ENCODE peak calls at places on chromosomes 7 and 10, in six cellular contexts. S is H9, U is left lung, Y is IMR-90, Z is colonic mucosa, D is PC-3. C is an unnamed sample. For H3K9me3 and H3K27me3, the result is how much of the 10 kb centered on the place peaks cover.

GRCh38 chr10:70378122-70378521 is 4.3 kb downstream of the LRRC20 start:
- DNase-seq in S (no peak), U (peak), Y (peak), Z (no peak), D (peak), C (no peak)

GRCh38 chr10:97788552-97789442 is 17.0 kb upstream of the SFRP5 start:
- DNase-seq in S (no peak), U (peak), Y (no peak), Z (peak), D (no peak), C (no peak)

GRCh38 chr10:92901819-92902234 is 53.5 kb downstream of the EXOC6 start:
- DNase-seq in S (no peak), U (no peak), Y (no peak), Z (no peak), D (no peak), C (no peak)

GRCh38 chr10:18229839-18230238 is 89.6 kb downstream of the CACNB2 start:
- DNase-seq in S (no peak), U (no peak), Y (peak), Z (no peak), D (peak), C (no peak)

GRCh38 chr7:158393926-158394625 is 193.5 kb downstream of the PTPRN2 start:
- DNase-seq in S (no peak), U (no peak), Y (no peak), Z (no peak), D (no peak), C (no peak)

GRCh38 chr7:133253522-133253882 is 624 bp downstream of the EXOC4 start:
- DNase-seq in S (no peak), U (no peak), Y (peak), Z (peak), D (no peak), C (no peak)

GRCh38 chr7:151680810-151681209 is 161.1 kb upstream of the RHEB start:
- DNase-seq in S (no peak), U (no peak), Y (peak), Z (no peak), D (no peak), C (no peak)

GRCh38 chr10:70523549-70523948 is 45.0 kb downstream of the PALD1 start:
- DNase-seq in S (no peak), U (no peak), Y (no peak), Z (no peak), D (no peak), C (no peak)

GRCh38 chr7:39709768-39710291 is 86.5 kb downstream of the RALA start:
- DNase-seq in S (no peak), U (peak), Y (peak), Z (no peak), D (no peak), C (no peak)

GRCh38 chr10:60141916-60142559 is 235.7 kb upstream of the CCDC6 start:
- DNase-seq in S (no peak), U (no peak), Y (no peak), Z (no peak), D (no peak), C (no peak)

GRCh38 chr10:127577376-127577775 is 28.3 kb downstream of the NPS start:
- DNase-seq in S (no peak), U (no peak), Y (peak), Z (no peak), D (peak), C (no peak)

GRCh38 chr10:43939939-43940810 is 291.5 kb upstream of the ZNF32 start:
- DNase-seq in S (peak), U (no peak), Y (peak), Z (no peak), D (no peak), C (peak)

GRCh38 chr10:71059059-71059818 is 153.1 kb upstream of the UNC5B start:
- DNase-seq in S (no peak), U (no peak), Y (no peak), Z (no peak), D (no peak), C (no peak)

GRCh38 chr10:84540617-84541288 is 212.4 kb downstream of the CCSER2 start:
- DNase-seq in S (peak), U (peak), Y (peak), Z (peak), D (peak), C (no peak)

GRCh38 chr7:26612742-26613141 is 251.6 kb downstream of the SKAP2 start:
- DNase-seq in S (no peak), U (no peak), Y (no peak), Z (no peak), D (peak), C (no peak)

GRCh38 chr10:97140284-97140846 is 45.4 kb downstream of the SLIT1 start:
- DNase-seq in S (no peak), U (no peak), Y (no peak), Z (no peak), D (no peak), C (no peak)

GRCh38 chr7:42734568-42734967 is 177.3 kb downstream of the C7orf25 start:
- DNase-seq in S (no peak), U (no peak), Y (peak), Z (no peak), D (peak), C (no peak)

GRCh38 chr10:130127612-130128607 is 8.3 kb upstream of the GLRX3 start:
- DNase-seq in S (peak), U (no peak), Y (peak), Z (peak), D (peak), C (no peak)

GRCh38 chr7:102392332-102392731 is 3.8 kb upstream of the PRKRIP1 start:
- DNase-seq in S (no peak), U (no peak), Y (no peak), Z (no peak), D (no peak), C (no peak)

GRCh38 chr7:26900283-26900682 is 35.9 kb upstream of the SKAP2 start:
- DNase-seq in S (no peak), U (no peak), Y (no peak), Z (no peak), D (no peak), C (no peak)

GRCh38 chr7:130566898-130567280 is 75.0 kb downstream of the MEST start:
- DNase-seq in S (no peak), U (no peak), Y (no peak), Z (no peak), D (no peak), C (no peak)
- H3K9me3 ChIP-seq in S (under half), U (under half), Y (under half), Z (under half), D (under half), C (under half)

DNA sequence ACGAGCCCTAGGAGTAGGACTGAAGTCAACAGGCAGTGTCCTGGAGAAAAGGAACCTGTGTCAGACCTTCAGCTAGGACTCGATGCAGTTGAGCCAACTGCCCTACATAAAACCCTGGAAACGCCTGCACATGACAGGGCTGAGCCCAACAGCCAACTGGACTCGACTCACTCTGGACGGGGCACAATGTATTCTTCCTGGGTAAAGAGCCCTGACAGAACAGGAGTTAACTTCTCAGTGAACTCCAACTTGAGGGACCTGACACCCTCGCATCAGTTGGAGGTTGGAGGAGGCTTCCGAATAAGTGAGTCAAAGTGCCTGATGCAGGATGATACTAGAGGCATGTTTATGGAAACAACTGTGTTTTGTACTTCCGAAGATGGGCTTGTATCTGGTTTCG is 93.5 kb downstream of the KMT2E start:
- DNase-seq in S (no peak), U (no peak), Y (no peak), Z (no peak), D (no peak), C (no peak)
- H3K27me3 ChIP-seq in S (under half), U (under half), Y (under half), Z (under half), D (under half), C (under half)

DNA sequence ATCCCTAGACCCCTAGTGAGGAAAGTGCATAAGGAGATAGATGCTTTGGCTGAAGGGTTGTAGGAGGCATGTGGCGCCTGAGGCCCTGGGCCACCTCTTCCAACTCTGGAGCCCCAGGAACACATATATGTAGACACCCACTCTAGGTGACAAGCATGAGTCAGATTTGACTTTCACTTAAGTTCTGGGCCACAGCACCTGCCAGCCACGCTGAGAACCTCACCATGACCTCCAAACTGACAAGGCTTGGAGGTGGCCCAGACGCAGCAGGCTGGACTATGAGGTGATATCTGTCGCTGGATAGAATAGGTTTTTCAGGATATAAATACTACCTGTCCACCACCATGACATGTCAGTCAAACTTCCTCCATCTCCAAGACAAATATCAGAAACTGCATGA is 894.0 kb upstream of the ZNF722 start:
- DNase-seq in S (no peak), U (no peak), Y (no peak), Z (no peak), D (no peak), C (peak)
- H3K9me3 ChIP-seq in S (under half), U (under half), Y (under half), Z (under half), D (under half), C (under half)

DNA sequence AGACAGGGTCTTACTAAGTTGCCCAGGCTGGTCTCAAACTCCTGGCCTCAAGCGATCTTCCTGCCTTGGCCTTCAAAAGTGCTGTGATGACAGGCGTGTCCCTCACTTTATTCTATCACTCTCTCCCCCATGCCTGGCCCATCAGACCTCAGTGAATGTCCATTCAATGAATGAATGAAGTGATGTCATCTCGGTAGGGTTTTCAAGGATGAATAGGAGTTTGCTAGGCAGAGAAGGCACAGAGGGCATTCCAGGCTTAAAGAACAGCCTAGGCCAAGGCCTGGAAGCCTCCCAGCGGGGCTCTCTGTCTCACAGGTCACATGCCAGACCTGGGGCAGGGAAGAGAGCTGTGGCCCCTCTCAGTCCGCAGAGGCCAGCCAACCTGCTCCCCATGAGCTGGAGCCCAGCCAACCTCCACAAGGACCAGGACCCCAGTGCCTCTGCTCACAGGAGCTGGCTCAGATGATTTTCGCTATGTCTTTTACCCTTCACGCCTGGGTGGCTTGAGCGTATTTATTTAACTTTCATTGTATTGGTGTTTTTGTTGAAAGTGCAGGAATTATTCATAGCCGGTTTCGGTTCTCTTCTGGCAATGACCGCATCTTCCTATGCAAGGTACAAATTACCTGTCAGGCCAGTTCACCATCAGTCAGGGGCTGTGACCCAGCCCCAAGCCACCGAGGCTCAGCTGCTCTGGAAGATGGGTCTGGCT is 11.8 kb upstream of the TNRC18 start:
- DNase-seq in S (no peak), U (no peak), Y (no peak), Z (no peak), D (no peak), C (no peak)
- H3K27me3 ChIP-seq in S (under half), U (under half), Y (under half), Z (under half), D (under half), C (under half)

GRCh38 chr10:42519079-42519478 is 119.3 kb downstream of the ZNF33B start:
- DNase-seq in S (no peak), U (no peak), Y (no peak), Z (no peak), D (no peak), C (no peak)
- H3K9me3 ChIP-seq in S (half or more), U (under half), Y (under half), Z (under half), D (half or more), C (half or more)

GRCh38 chr7:155425011-155425340 is 33.0 kb upstream of the EN2 start:
- DNase-seq in S (no peak), U (no peak), Y (no peak), Z (no peak), D (no peak), C (no peak)
- H3K27me3 ChIP-seq in S (under half), U (under half), Y (under half), Z (under half), D (half or more), C (under half)

GRCh38 chr7:93108003-93108402 is 9.8 kb downstream of the SAMD9 start:
- DNase-seq in S (no peak), U (no peak), Y (no peak), Z (no peak), D (no peak), C (no peak)
- H3K9me3 ChIP-seq in S (under half), U (under half), Y (under half), Z (under half), D (under half), C (half or more)

DNA sequence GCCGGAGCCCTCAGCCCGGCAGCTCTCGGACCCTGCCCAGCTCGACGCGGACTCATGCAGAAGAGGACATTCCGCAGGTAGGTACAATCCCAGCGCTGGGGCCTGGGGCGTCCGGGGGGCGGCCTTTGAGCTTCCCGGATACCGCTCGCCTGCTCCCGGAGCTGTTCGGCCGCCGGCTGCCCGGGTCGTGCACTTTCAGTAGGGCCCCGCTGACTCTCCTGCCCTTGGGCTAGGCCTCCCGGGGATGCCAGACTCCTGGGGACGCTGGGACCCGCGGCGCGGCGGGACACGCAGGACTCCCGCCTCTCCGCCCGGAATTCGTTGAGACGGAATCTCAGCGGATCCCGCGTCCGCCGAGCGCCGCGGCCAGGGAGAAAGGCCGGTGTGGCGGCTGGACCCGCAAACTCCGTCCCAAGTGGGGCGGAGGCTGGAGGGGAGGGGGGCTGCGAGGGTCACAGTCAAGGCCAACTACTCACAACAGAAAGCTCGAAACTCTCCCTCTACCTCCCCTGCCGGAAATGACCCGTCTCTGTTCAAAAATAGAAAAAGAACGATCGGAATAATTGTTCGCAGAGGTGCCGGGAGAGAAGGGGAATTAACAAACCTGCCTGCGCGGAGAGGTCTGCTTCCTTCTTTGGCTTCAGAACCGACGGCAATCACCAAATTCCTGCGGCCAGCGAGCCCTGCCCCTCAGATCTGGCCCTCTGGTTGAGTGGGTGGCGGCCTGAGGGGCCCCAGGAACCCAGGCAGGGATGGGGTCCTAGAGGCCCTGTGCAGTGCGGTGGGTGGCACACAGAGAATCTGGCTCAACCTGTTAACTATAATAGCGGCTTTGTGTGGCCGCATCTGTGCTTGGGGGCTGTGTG is 9.2 kb downstream of the TLX1 start:
- DNase-seq in S (peak), U (no peak), Y (no peak), Z (no peak), D (no peak), C (no peak)
- H3K27me3 ChIP-seq in S (half or more), U (half or more), Y (half or more), Z (half or more), D (under half), C (under half)

C was measured in vagina.